ENCODE peak calls at places on chromosomes 7 and 10, in six cellular contexts. One of them, this sample, is unnamed.

GRCh38 chr10:106577266-106577665 is 587.2 kb downstream of the SORCS1 start:
- DNase-seq in lower leg skin: no peak
- DNase-seq in AG04450: no peak
- DNase-seq in CD8-positive, alpha-beta T cell: no peak
- DNase-seq in cardiac muscle cell: peak
- DNase-seq in uterus: no peak
- DNase-seq in this sample: peak

GRCh38 chr10:34319197-34319846 is 495.8 kb downstream of the PARD3 start:
- DNase-seq in cardiac muscle cell: peak
- DNase-seq in uterus: peak
- DNase-seq in lower leg skin: no peak
- DNase-seq in CD8-positive, alpha-beta T cell: no peak
- DNase-seq in AG04450: peak
- DNase-seq in this sample: peak

GRCh38 chr7:96303105-96303685 is 18.7 kb downstream of the SLC25A13 start:
- DNase-seq in AG04450: no peak
- DNase-seq in cardiac muscle cell: peak
- DNase-seq in uterus: no peak
- DNase-seq in lower leg skin: no peak
- DNase-seq in CD8-positive, alpha-beta T cell: no peak
- DNase-seq in this sample: peak

GRCh38 chr10:80530251-80530650 is 7.5 kb upstream of the SH2D4B start:
- DNase-seq in lower leg skin: no peak
- DNase-seq in AG04450: no peak
- DNase-seq in CD8-positive, alpha-beta T cell: peak
- DNase-seq in uterus: no peak
- DNase-seq in cardiac muscle cell: peak
- DNase-seq in this sample: peak

GRCh38 chr10:114806572-114807391 is 14.8 kb upstream of the FHIP2A start:
- DNase-seq in lower leg skin: no peak
- DNase-seq in cardiac muscle cell: peak
- DNase-seq in AG04450: no peak
- DNase-seq in CD8-positive, alpha-beta T cell: no peak
- DNase-seq in uterus: peak
- DNase-seq in this sample: peak

GRCh38 chr7:95469850-95470249 is 15.9 kb upstream of the ASB4 start:
- DNase-seq in cardiac muscle cell: no peak
- DNase-seq in uterus: no peak
- DNase-seq in CD8-positive, alpha-beta T cell: no peak
- DNase-seq in lower leg skin: no peak
- DNase-seq in AG04450: no peak
- DNase-seq in this sample: peak

GRCh38 chr10:133388265-133388972 is 5.5 kb upstream of the MTG1 start:
- DNase-seq in uterus: peak
- DNase-seq in cardiac muscle cell: no peak
- DNase-seq in CD8-positive, alpha-beta T cell: no peak
- DNase-seq in lower leg skin: peak
- DNase-seq in AG04450: no peak
- DNase-seq in this sample: no peak

GRCh38 chr7:81064446-81064845 is 145.6 kb upstream of the SEMA3C start:
- DNase-seq in CD8-positive, alpha-beta T cell: no peak
- DNase-seq in AG04450: no peak
- DNase-seq in uterus: no peak
- DNase-seq in cardiac muscle cell: peak
- DNase-seq in lower leg skin: no peak
- DNase-seq in this sample: peak

GRCh38 chr7:155355176-155355575 is 57.5 kb downstream of the INSIG1 start:
- DNase-seq in cardiac muscle cell: no peak
- DNase-seq in CD8-positive, alpha-beta T cell: no peak
- DNase-seq in uterus: no peak
- DNase-seq in lower leg skin: no peak
- DNase-seq in AG04450: no peak
- DNase-seq in this sample: no peak

GRCh38 chr7:55109384-55110167 is 90.8 kb downstream of the EGFR start:
- DNase-seq in uterus: no peak
- DNase-seq in cardiac muscle cell: peak
- DNase-seq in AG04450: no peak
- DNase-seq in CD8-positive, alpha-beta T cell: no peak
- DNase-seq in lower leg skin: peak
- DNase-seq in this sample: peak

GRCh38 chr7:105759670-105760548 is 116.5 kb downstream of the ATXN7L1 start:
- DNase-seq in cardiac muscle cell: peak
- DNase-seq in lower leg skin: no peak
- DNase-seq in CD8-positive, alpha-beta T cell: no peak
- DNase-seq in uterus: peak
- DNase-seq in AG04450: no peak
- DNase-seq in this sample: peak

GRCh38 chr7:128170461-128170860 is 70.6 kb upstream of the LEP start:
- DNase-seq in uterus: no peak
- DNase-seq in CD8-positive, alpha-beta T cell: no peak
- DNase-seq in AG04450: no peak
- DNase-seq in cardiac muscle cell: no peak
- DNase-seq in lower leg skin: peak
- DNase-seq in this sample: no peak

GRCh38 chr7:14902589-14902963 is at the start of gene DGKB:
- DNase-seq in cardiac muscle cell: peak
- DNase-seq in uterus: peak
- DNase-seq in CD8-positive, alpha-beta T cell: no peak
- DNase-seq in AG04450: no peak
- DNase-seq in lower leg skin: no peak
- DNase-seq in this sample: peak

GRCh38 chr7:2936301-2936700 is 92.2 kb upstream of the GNA12 start:
- DNase-seq in CD8-positive, alpha-beta T cell: no peak
- DNase-seq in lower leg skin: peak
- DNase-seq in AG04450: no peak
- DNase-seq in uterus: no peak
- DNase-seq in cardiac muscle cell: no peak
- DNase-seq in this sample: no peak

GRCh38 chr10:77456414-77456813 is 181.2 kb downstream of the KCNMA1 start:
- DNase-seq in AG04450: no peak
- DNase-seq in uterus: no peak
- DNase-seq in cardiac muscle cell: no peak
- DNase-seq in CD8-positive, alpha-beta T cell: no peak
- DNase-seq in lower leg skin: no peak
- DNase-seq in this sample: no peak

GRCh38 chr10:32210306-32211045 is 136.5 kb downstream of the EPC1 start:
- DNase-seq in CD8-positive, alpha-beta T cell: no peak
- DNase-seq in lower leg skin: no peak
- DNase-seq in AG04450: no peak
- DNase-seq in uterus: no peak
- DNase-seq in cardiac muscle cell: peak
- DNase-seq in this sample: peak

GRCh38 chr10:61139230-61139928 is 195.4 kb upstream of the RHOBTB1 start:
- DNase-seq in cardiac muscle cell: no peak
- DNase-seq in uterus: no peak
- DNase-seq in lower leg skin: no peak
- DNase-seq in CD8-positive, alpha-beta T cell: no peak
- DNase-seq in AG04450: no peak
- DNase-seq in this sample: no peak

GRCh38 chr10:93431361-93431760 is 50.8 kb downstream of the MYOF start:
- DNase-seq in lower leg skin: no peak
- DNase-seq in AG04450: no peak
- DNase-seq in cardiac muscle cell: no peak
- DNase-seq in CD8-positive, alpha-beta T cell: no peak
- DNase-seq in uterus: no peak
- DNase-seq in this sample: no peak

GRCh38 chr7:77887567-77887966 is 89.0 kb downstream of the PHTF2 start:
- DNase-seq in CD8-positive, alpha-beta T cell: no peak
- DNase-seq in uterus: no peak
- DNase-seq in cardiac muscle cell: peak
- DNase-seq in lower leg skin: no peak
- DNase-seq in AG04450: no peak
- DNase-seq in this sample: peak

GRCh38 chr10:78560393-78560688 is 508.4 kb upstream of the ZMIZ1 start:
- DNase-seq in CD8-positive, alpha-beta T cell: no peak
- DNase-seq in uterus: no peak
- DNase-seq in lower leg skin: no peak
- DNase-seq in AG04450: no peak
- DNase-seq in cardiac muscle cell: no peak
- DNase-seq in this sample: no peak

GRCh38 chr10:78555128-78555527 is 513.6 kb upstream of the ZMIZ1 start:
- DNase-seq in AG04450: no peak
- DNase-seq in uterus: no peak
- DNase-seq in CD8-positive, alpha-beta T cell: no peak
- DNase-seq in lower leg skin: no peak
- DNase-seq in cardiac muscle cell: no peak
- DNase-seq in this sample: no peak

GRCh38 chr10:78556700-78557432 is 511.9 kb upstream of the ZMIZ1 start:
- DNase-seq in CD8-positive, alpha-beta T cell: no peak
- DNase-seq in AG04450: no peak
- DNase-seq in uterus: no peak
- DNase-seq in cardiac muscle cell: no peak
- DNase-seq in lower leg skin: no peak
- DNase-seq in this sample: no peak

GRCh38 chr10:78559514-78560392 is 509.0 kb upstream of the ZMIZ1 start:
- DNase-seq in lower leg skin: no peak
- DNase-seq in cardiac muscle cell: no peak
- DNase-seq in AG04450: no peak
- DNase-seq in CD8-positive, alpha-beta T cell: no peak
- DNase-seq in uterus: peak
- DNase-seq in this sample: no peak

DNA sequence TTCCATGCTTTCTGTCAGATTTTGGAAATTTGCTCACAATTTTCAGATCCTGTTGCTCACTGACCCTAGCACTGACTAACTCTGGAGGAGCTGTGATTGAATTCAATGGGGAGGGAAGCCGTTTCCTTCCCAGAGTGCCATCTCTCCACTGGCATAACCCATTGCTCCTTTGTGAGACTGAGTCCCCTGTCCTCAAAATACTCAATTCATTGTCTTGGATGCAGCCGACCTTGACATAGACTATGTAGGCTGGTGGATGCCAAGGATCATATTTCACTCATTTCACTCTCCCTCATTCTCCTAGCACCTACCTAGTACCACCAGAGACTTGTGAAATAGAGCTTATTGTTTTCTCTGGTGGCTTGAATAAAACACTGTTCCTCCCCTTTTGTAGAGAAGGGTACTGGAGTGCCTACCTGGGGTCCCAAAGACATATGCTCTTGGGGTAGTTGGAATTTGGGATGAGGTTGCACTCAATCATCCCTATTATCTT is 511.3 kb upstream of the ZMIZ1 start:
- DNase-seq in AG04450: no peak
- DNase-seq in cardiac muscle cell: no peak
- DNase-seq in uterus: no peak
- DNase-seq in CD8-positive, alpha-beta T cell: no peak
- DNase-seq in lower leg skin: no peak
- DNase-seq in this sample: no peak
- H3K4me3 ChIP-seq in AG04450: no peak
- H3K4me3 ChIP-seq in cardiac muscle cell: no peak
- H3K4me3 ChIP-seq in uterus: no peak
- H3K4me3 ChIP-seq in CD8-positive, alpha-beta T cell: no peak
- H3K4me3 ChIP-seq in lower leg skin: no peak
- H3K4me3 ChIP-seq in this sample: no peak

GRCh38 chr7:8785081-8785480 is 351.7 kb downstream of the NXPH1 start:
- DNase-seq in lower leg skin: no peak
- DNase-seq in CD8-positive, alpha-beta T cell: no peak
- DNase-seq in AG04450: no peak
- DNase-seq in uterus: no peak
- DNase-seq in cardiac muscle cell: no peak
- DNase-seq in this sample: no peak
- TF ChIP-seq CTCF in lower leg skin: no peak
- TF ChIP-seq CTCF in CD8-positive, alpha-beta T cell: no peak
- TF ChIP-seq CTCF in AG04450: no peak
- TF ChIP-seq CTCF in uterus: no peak
- TF ChIP-seq CTCF in cardiac muscle cell: no peak
- TF ChIP-seq CTCF in this sample: no peak

GRCh38 chr7:150567168-150567567 is at the start of gene GIMAP4:
- DNase-seq in CD8-positive, alpha-beta T cell: no peak
- DNase-seq in uterus: peak
- DNase-seq in AG04450: no peak
- DNase-seq in cardiac muscle cell: no peak
- DNase-seq in lower leg skin: no peak
- DNase-seq in this sample: no peak
- H3K4me3 ChIP-seq in CD8-positive, alpha-beta T cell: peak
- H3K4me3 ChIP-seq in uterus: peak
- H3K4me3 ChIP-seq in AG04450: no peak
- H3K4me3 ChIP-seq in cardiac muscle cell: no peak
- H3K4me3 ChIP-seq in lower leg skin: peak
- H3K4me3 ChIP-seq in this sample: no peak

GRCh38 chr10:96413151-96413787 is 54.5 kb upstream of the OPALIN start:
- DNase-seq in lower leg skin: peak
- DNase-seq in cardiac muscle cell: no peak
- DNase-seq in uterus: no peak
- DNase-seq in CD8-positive, alpha-beta T cell: no peak
- DNase-seq in AG04450: no peak
- DNase-seq in this sample: no peak
- TF ChIP-seq CTCF in lower leg skin: no peak
- TF ChIP-seq CTCF in cardiac muscle cell: peak
- TF ChIP-seq CTCF in uterus: no peak
- TF ChIP-seq CTCF in CD8-positive, alpha-beta T cell: no peak
- TF ChIP-seq CTCF in AG04450: no peak
- TF ChIP-seq CTCF in this sample: peak

GRCh38 chr10:98430427-98430826 is 15.4 kb upstream of the PYROXD2 start:
- DNase-seq in uterus: no peak
- DNase-seq in CD8-positive, alpha-beta T cell: no peak
- DNase-seq in lower leg skin: no peak
- DNase-seq in cardiac muscle cell: no peak
- DNase-seq in AG04450: no peak
- DNase-seq in this sample: no peak
- H3K4me3 ChIP-seq in uterus: no peak
- H3K4me3 ChIP-seq in CD8-positive, alpha-beta T cell: no peak
- H3K4me3 ChIP-seq in lower leg skin: no peak
- H3K4me3 ChIP-seq in cardiac muscle cell: no peak
- H3K4me3 ChIP-seq in AG04450: no peak
- H3K4me3 ChIP-seq in this sample: no peak

DNA sequence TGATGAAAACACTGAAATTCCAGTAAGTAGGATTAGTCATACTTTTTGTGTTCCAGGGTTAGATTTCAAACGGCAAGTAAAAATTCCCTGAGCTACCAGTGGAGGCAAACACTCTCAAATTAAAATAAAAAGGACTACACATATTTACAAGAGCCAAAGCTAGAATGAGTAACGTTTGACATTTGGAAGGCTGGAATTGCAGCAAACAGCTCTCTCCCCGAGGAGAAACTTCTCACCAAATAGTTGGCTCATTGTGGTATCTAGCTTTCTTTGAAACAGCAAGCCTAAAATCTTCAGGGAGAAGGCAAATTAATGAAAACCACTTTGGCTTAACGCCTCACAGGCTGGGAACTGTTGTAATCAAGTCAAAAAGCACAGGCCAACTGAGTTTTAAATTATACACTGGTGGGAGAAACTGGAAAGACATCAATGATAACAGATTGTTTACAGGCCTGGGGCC is 288.3 kb downstream of the SNX13 start:
- DNase-seq in AG04450: peak
- DNase-seq in uterus: peak
- DNase-seq in cardiac muscle cell: peak
- DNase-seq in CD8-positive, alpha-beta T cell: no peak
- DNase-seq in lower leg skin: no peak
- DNase-seq in this sample: peak
- TF ChIP-seq CTCF in AG04450: peak
- TF ChIP-seq CTCF in uterus: peak
- TF ChIP-seq CTCF in cardiac muscle cell: peak
- TF ChIP-seq CTCF in CD8-positive, alpha-beta T cell: no peak
- TF ChIP-seq CTCF in lower leg skin: no peak
- TF ChIP-seq CTCF in this sample: peak